ENCODE peak calls at places on chromosomes 16 and 17, in nine cellular contexts. N, A, U, Q, T, K, P, O and W are unnamed samples.
A peak's percentile ranks its signal among the peaks of the same experiment; 100 is the strongest.

GRCh38 chr17:34899892-34900291 is 61.4 kb downstream of the CCT6B start:
- DNase-seq in A (no peak), Q (no peak), U (no peak), N (peak; percentile 57), O (no peak), T (no peak), K (no peak), P (no peak), W (no peak)

GRCh38 chr17:59373879-59374495 is 42.5 kb downstream of the YPEL2 start:
- DNase-seq in O (no peak), A (no peak), P (no peak), U (no peak), N (no peak), T (no peak), K (no peak), Q (no peak), W (no peak)

GRCh38 chr17:78502611-78503148 is 74.5 kb downstream of the DNAH17 start:
- DNase-seq in A (no peak), Q (no peak), O (no peak), U (no peak), K (no peak), T (no peak), N (no peak), P (no peak), W (no peak)

GRCh38 chr16:83307206-83307990 is 500.4 kb upstream of the HSBP1 start:
- DNase-seq in P (no peak), A (no peak), T (no peak), K (no peak), Q (no peak), O (no peak), U (no peak), N (no peak), W (no peak)

GRCh38 chr16:84418056-84418849 is 49.9 kb downstream of the ATP2C2 start:
- DNase-seq in A (no peak), Q (no peak), O (no peak), N (no peak), U (no peak), K (no peak), P (no peak), T (no peak), W (no peak)

GRCh38 chr17:62626719-62627218 is 701 bp upstream of the MRC2 start:
- DNase-seq in A (peak; percentile 64), P (peak; percentile 89), T (no peak), K (no peak), U (no peak), Q (no peak), N (no peak), O (no peak), W (no peak)

GRCh38 chr16:56106527-56106926 is 84.8 kb upstream of the GNAO1 start:
- DNase-seq in Q (no peak), U (no peak), K (no peak), O (no peak), P (no peak), T (no peak), A (no peak), N (no peak), W (no peak)

GRCh38 chr17:75009139-75009724 is 3.2 kb upstream of the MRPL58 start:
- DNase-seq in O (peak; percentile 9), T (no peak), U (no peak), N (peak; percentile 40), P (no peak), A (no peak), K (no peak), Q (no peak), W (no peak)

GRCh38 chr17:48998557-48999440 is 1.6 kb downstream of the IGF2BP1 start:
- DNase-seq in A (no peak), P (no peak), Q (no peak), N (peak; percentile 54), O (peak; percentile 21), K (no peak), U (no peak), T (no peak), W (no peak)

GRCh38 chr16:73215482-73216377 is 167.8 kb upstream of the ZFHX3 start:
- DNase-seq in Q (no peak), A (no peak), K (no peak), P (no peak), U (no peak), O (no peak), N (no peak), T (no peak), W (no peak)

GRCh38 chr17:80425835-80426426 is 11.0 kb downstream of the ENDOV start:
- DNase-seq in Q (no peak), T (no peak), U (no peak), P (peak; percentile 4), O (no peak), N (peak; percentile 42), K (no peak), A (peak; percentile 10), W (no peak)

GRCh38 chr16:77238593-77238992 is 39.4 kb downstream of the SYCE1L start:
- DNase-seq in N (no peak), P (no peak), U (no peak), A (no peak), K (no peak), Q (no peak), T (no peak), O (peak; percentile 36), W (no peak)

GRCh38 chr17:57895382-57896060 is 45.7 kb upstream of the MRPS23 start:
- DNase-seq in N (no peak), Q (no peak), P (no peak), O (no peak), T (peak; percentile 84), A (no peak), K (no peak), U (no peak), W (no peak)

GRCh38 chr17:45046536-45047125 is 4.8 kb downstream of the DCAKD start:
- DNase-seq in K (no peak), Q (no peak), N (no peak), T (no peak), O (peak; percentile 6), A (no peak), P (no peak), U (no peak), W (no peak)

GRCh38 chr16:67372664-67373063 is 20.6 kb downstream of the TPPP3 start:
- DNase-seq in T (no peak), P (no peak), O (no peak), N (peak; percentile 37), U (no peak), Q (no peak), K (no peak), A (no peak), W (no peak)

GRCh38 chr16:89404561-89404960 is 85.8 kb downstream of the ANKRD11 start:
- DNase-seq in Q (no peak), U (no peak), O (no peak), A (no peak), K (no peak), P (no peak), T (peak; percentile 57), N (no peak), W (no peak)

GRCh38 chr16:52471650-52472370 is 75.1 kb downstream of the TOX3 start:
- DNase-seq in U (no peak), N (no peak), O (no peak), Q (no peak), P (no peak), A (no peak), T (no peak), K (no peak), W (no peak)

GRCh38 chr16:85396879-85397871 is 215.9 kb upstream of the GSE1 start:
- DNase-seq in P (no peak), Q (no peak), K (no peak), O (peak; percentile 56), N (peak; percentile 60), U (no peak), T (peak; percentile 11), A (peak; percentile 25), W (no peak)

GRCh38 chr16:642189-643049 is 791 bp downstream of the MCRIP2 start:
- DNase-seq in T (peak; percentile 85), U (peak; percentile 34), P (peak; percentile 56), K (no peak), O (no peak), N (peak; percentile 62), A (no peak), Q (no peak), W (peak; percentile 44)

GRCh38 chr16:10036951-10037350 is 145.3 kb downstream of the GRIN2A start:
- DNase-seq in P (no peak), A (no peak), K (no peak), T (no peak), U (no peak), Q (no peak), N (no peak), O (no peak), W (no peak)

GRCh38 chr16:48504216-48504615 is 105.8 kb downstream of the N4BP1 start:
- DNase-seq in Q (no peak), A (no peak), K (no peak), O (no peak), P (no peak), N (no peak), U (no peak), T (no peak), W (no peak)

GRCh38 chr17:14845562-14846335 is 419.4 kb downstream of the PMP22 start:
- DNase-seq in A (no peak), T (no peak), U (no peak), N (no peak), K (no peak), P (no peak), Q (no peak), O (no peak), W (no peak)

GRCh38 chr17:64313577-64313976 is 50.5 kb upstream of the TEX2 start:
- DNase-seq in T (no peak), O (no peak), Q (no peak), U (no peak), A (no peak), N (no peak), K (no peak), P (no peak), W (no peak)